ENCODE peak calls at places on chromosomes 16 and 17, in seven cellular contexts. A, Y, P, U, L, B and W are unnamed samples.

GRCh38 chr16:6035161-6035560 is 937.6 kb upstream of the EEF2KMT start:
- DNase-seq in P (no peak), B (no peak), U (no peak), A (no peak), L (no peak), Y (no peak), W (no peak)

GRCh38 chr17:36001862-36002603 is 680 bp upstream of the CCL15 start:
- DNase-seq in U (no peak), L (no peak), Y (no peak), P (peak; percentile 54), B (no peak), A (no peak), W (peak; percentile 92)

GRCh38 chr16:89657442-89658220 is at the start of the genes CHMP1A and SPATA33:
- DNase-seq in B (peak; percentile 27), Y (peak; percentile 96), P (peak; percentile 98), A (peak; percentile 83), L (peak; percentile 92), U (peak; percentile 84), W (peak; percentile 91)

GRCh38 chr17:80959330-80960036 is 32.2 kb upstream of the CHMP6 start:
- DNase-seq in A (no peak), B (peak; percentile 68), U (no peak), L (peak; percentile 80), P (no peak), Y (peak; percentile 75), W (no peak)

GRCh38 chr16:22641030-22641671 is 130.5 kb downstream of the NPIPB5 start:
- DNase-seq in P (peak; percentile 39), B (no peak), U (no peak), L (peak; percentile 70), Y (peak; percentile 52), A (no peak), W (peak; percentile 43)

GRCh38 chr17:64019486-64020067 is 856 bp downstream of the ICAM2 start:
- DNase-seq in P (no peak), A (no peak), Y (no peak), B (no peak), L (no peak), U (no peak), W (no peak)

GRCh38 chr16:89922884-89923639 is at the start of gene TUBB3:
- DNase-seq in A (peak; percentile 87), L (peak; percentile 90), B (peak; percentile 69), P (peak; percentile 88), Y (peak; percentile 91), U (no peak), W (peak; percentile 81)

GRCh38 chr17:75067856-75068255 is 19.9 kb upstream of the SLC16A5 start:
- DNase-seq in Y (no peak), B (no peak), U (no peak), A (no peak), P (no peak), L (peak; percentile 61), W (no peak)

GRCh38 chr16:1533443-1533951 is at the start of gene TMEM204:
- DNase-seq in L (peak; percentile 76), U (no peak), Y (peak; percentile 91), B (peak; percentile 22), A (no peak), P (no peak), W (no peak)

GRCh38 chr17:40809721-40810421 is 10.1 kb upstream of the KRT28 start:
- DNase-seq in L (no peak), U (no peak), Y (no peak), A (no peak), B (no peak), P (no peak), W (no peak)

GRCh38 chr17:15498107-15498506 is 30.7 kb upstream of the CDRT4 start:
- DNase-seq in L (peak; percentile 53), U (no peak), B (no peak), P (no peak), Y (no peak), A (no peak), W (no peak)

GRCh38 chr17:10117581-10118001 is 80.8 kb downstream of the GAS7 start:
- DNase-seq in A (no peak), U (no peak), B (no peak), Y (peak; percentile 80), P (no peak), L (peak; percentile 85), W (no peak)

GRCh38 chr17:19904924-19905323 is 37.2 kb upstream of the ULK2 start:
- DNase-seq in B (no peak), A (no peak), L (no peak), U (no peak), Y (no peak), P (no peak), W (no peak)

GRCh38 chr17:37791985-37792384 is 47.1 kb upstream of the HNF1B start:
- DNase-seq in Y (no peak), P (no peak), A (no peak), L (no peak), B (no peak), U (no peak), W (no peak)

GRCh38 chr17:34816806-34817205 is 144.5 kb downstream of the CCT6B start:
- DNase-seq in P (no peak), U (no peak), A (no peak), Y (peak; percentile 88), L (peak; percentile 98), B (no peak), W (no peak)

GRCh38 chr17:222172-222571 is 40.7 kb upstream of the DOC2B start:
- DNase-seq in B (no peak), A (no peak), L (no peak), U (no peak), Y (no peak), P (no peak), W (no peak)

GRCh38 chr16:47565454-47565853 is 104.3 kb downstream of the PHKB start:
- DNase-seq in U (no peak), B (no peak), Y (no peak), L (no peak), A (no peak), P (no peak), W (no peak)

GRCh38 chr17:72368191-72368590 is 247.4 kb downstream of the SOX9 start:
- DNase-seq in A (no peak), B (no peak), P (no peak), L (no peak), Y (no peak), U (no peak), W (no peak)

GRCh38 chr16:85620403-85620802 is 7.3 kb downstream of the GSE1 start:
- DNase-seq in Y (no peak), U (no peak), P (no peak), B (no peak), L (no peak), A (no peak), W (no peak)

GRCh38 chr17:63826468-63827001 is 696 bp upstream of the PSMC5 start:
- DNase-seq in L (no peak), Y (no peak), U (no peak), A (no peak), B (no peak), P (no peak), W (no peak)

GRCh38 chr17:7756968-7757367 is 39.4 kb downstream of the DNAH2 start:
- DNase-seq in P (no peak), L (no peak), U (no peak), Y (no peak), A (no peak), B (no peak), W (no peak)

GRCh38 chr17:11925271-11926021 is 71.8 kb downstream of the ZNF18 start:
- DNase-seq in P (no peak), Y (peak; percentile 22), B (no peak), A (no peak), U (no peak), L (peak; percentile 55), W (no peak)

GRCh38 chr16:404971-405486 is 3.3 kb downstream of the DECR2 start:
- DNase-seq in P (no peak), U (no peak), B (no peak), A (no peak), Y (peak; percentile 37), L (peak; percentile 54), W (no peak)

GRCh38 chr16:89120921-89121351 is 27.3 kb downstream of the ACSF3 start:
- DNase-seq in B (no peak), L (no peak), U (no peak), A (no peak), Y (no peak), P (no peak), W (no peak)

GRCh38 chr17:39073916-39074315 is 77.5 kb downstream of the PLXDC1 start:
- DNase-seq in P (no peak), B (no peak), A (peak; percentile 14), U (no peak), L (no peak), Y (no peak), W (no peak)

GRCh38 chr17:79287743-79288142 is 213.1 kb downstream of the ENGASE start:
- DNase-seq in U (no peak), B (no peak), P (no peak), L (no peak), A (no peak), Y (no peak), W (no peak)

GRCh38 chr17:18187226-18187625 is 3.6 kb downstream of the ALKBH5 start:
- DNase-seq in P (no peak), B (no peak), A (no peak), Y (no peak), L (no peak), U (no peak), W (no peak)

GRCh38 chr17:10119203-10120112 is 78.9 kb downstream of the GAS7 start:
- DNase-seq in L (peak; percentile 99), B (no peak), U (no peak), Y (peak; percentile 94), P (peak; percentile 79), A (no peak), W (peak; percentile 86)

GRCh38 chr16:75908718-75909117 is 182.4 kb upstream of the CPHXL start:
- DNase-seq in Y (peak; percentile 14), U (no peak), L (peak; percentile 55), P (no peak), B (no peak), A (no peak), W (no peak)

GRCh38 chr17:47257651-47258339 is 4.2 kb downstream of the ITGB3 start:
- DNase-seq in Y (no peak), P (peak; percentile 21), A (no peak), B (peak; percentile 17), U (no peak), L (no peak), W (no peak)

GRCh38 chr16:8678068-8678927 is 3.9 kb downstream of the ABAT start:
- DNase-seq in Y (no peak), A (no peak), L (no peak), P (no peak), B (peak; percentile 37), U (no peak), W (no peak)

GRCh38 chr17:44374306-44375195 is 10.9 kb upstream of the FAM171A2 start:
- DNase-seq in Y (peak; percentile 57), A (no peak), U (no peak), L (peak; percentile 90), B (no peak), P (peak; percentile 43), W (no peak)

GRCh38 chr16:86919073-86919472 is 340.7 kb downstream of the FOXL1 start:
- DNase-seq in A (no peak), L (no peak), P (no peak), U (no peak), Y (no peak), B (no peak), W (no peak)

GRCh38 chr16:47920709-47921108 is 235.1 kb downstream of the ABCC12 start:
- DNase-seq in P (no peak), Y (no peak), L (no peak), U (no peak), A (no peak), B (no peak), W (no peak)